ENCODE peak calls at places on chromosomes 4 and X, in seven cellular contexts. V, N, R, P, L, W and H are unnamed samples.

GRCh38 chrX:56233100-56233499 is 944 bp downstream of the KLF8 start:
- DNase-seq in V (no peak), N (peak), R (no peak), P (no peak), L (no peak), W (no peak), H (no peak)

GRCh38 chr4:53935780-53936179 is 128.6 kb downstream of the CHIC2 start:
- DNase-seq in V (no peak), N (no peak), R (no peak), P (no peak), L (no peak), W (no peak), H (no peak)

GRCh38 chr4:71212216-71212615 is 126.6 kb upstream of the SLC4A4 start:
- DNase-seq in V (no peak), N (no peak), R (no peak), P (no peak), L (no peak), W (no peak), H (no peak)

GRCh38 chrX:68421651-68422050 is 11.6 kb downstream of the OPHN1 start:
- DNase-seq in V (no peak), N (no peak), R (no peak), P (no peak), L (no peak), W (no peak), H (no peak)

GRCh38 chr4:24809376-24809775 is 14.0 kb downstream of the SOD3 start:
- DNase-seq in V (no peak), N (no peak), R (peak), P (peak), L (no peak), W (no peak), H (no peak)

GRCh38 chrX:107579956-107580355 is 48.4 kb upstream of the PRPS1 start:
- DNase-seq in V (no peak), N (no peak), R (no peak), P (no peak), L (no peak), W (no peak), H (no peak)

GRCh38 chr4:139786494-139787354 is 121.1 kb downstream of the MGST2 start:
- DNase-seq in V (no peak), N (no peak), R (no peak), P (peak), L (no peak), W (no peak), H (no peak)

GRCh38 chr4:101418055-101418454 is 70.7 kb upstream of the PPP3CA start:
- DNase-seq in V (no peak), N (no peak), R (no peak), P (no peak), L (no peak), W (no peak), H (no peak)

GRCh38 chr4:87679449-87680169 is 29.5 kb downstream of the DMP1 start:
- DNase-seq in V (no peak), N (peak), R (no peak), P (no peak), L (peak), W (peak), H (no peak)

GRCh38 chr4:16217300-16218051 is 8.8 kb downstream of the TAPT1 start:
- DNase-seq in V (no peak), N (no peak), R (no peak), P (no peak), L (no peak), W (no peak), H (no peak)

GRCh38 chr4:33073811-33074210 is 2353.6 kb downstream of the PCDH7 start:
- DNase-seq in V (no peak), N (no peak), R (no peak), P (no peak), L (no peak), W (no peak), H (no peak)

GRCh38 chrX:123923211-123923610 is 38.3 kb upstream of the STAG2 start:
- DNase-seq in V (no peak), N (no peak), R (no peak), P (no peak), L (no peak), W (no peak), H (no peak)

GRCh38 chr4:112861378-112862317 is 187.8 kb upstream of the ANK2 start:
- DNase-seq in V (no peak), N (no peak), R (no peak), P (no peak), L (no peak), W (no peak), H (no peak)
- TF ChIP-seq CTCF in V (no peak), N (no peak), R (no peak), P (no peak), L (no peak), W (no peak), H (no peak)

DNA sequence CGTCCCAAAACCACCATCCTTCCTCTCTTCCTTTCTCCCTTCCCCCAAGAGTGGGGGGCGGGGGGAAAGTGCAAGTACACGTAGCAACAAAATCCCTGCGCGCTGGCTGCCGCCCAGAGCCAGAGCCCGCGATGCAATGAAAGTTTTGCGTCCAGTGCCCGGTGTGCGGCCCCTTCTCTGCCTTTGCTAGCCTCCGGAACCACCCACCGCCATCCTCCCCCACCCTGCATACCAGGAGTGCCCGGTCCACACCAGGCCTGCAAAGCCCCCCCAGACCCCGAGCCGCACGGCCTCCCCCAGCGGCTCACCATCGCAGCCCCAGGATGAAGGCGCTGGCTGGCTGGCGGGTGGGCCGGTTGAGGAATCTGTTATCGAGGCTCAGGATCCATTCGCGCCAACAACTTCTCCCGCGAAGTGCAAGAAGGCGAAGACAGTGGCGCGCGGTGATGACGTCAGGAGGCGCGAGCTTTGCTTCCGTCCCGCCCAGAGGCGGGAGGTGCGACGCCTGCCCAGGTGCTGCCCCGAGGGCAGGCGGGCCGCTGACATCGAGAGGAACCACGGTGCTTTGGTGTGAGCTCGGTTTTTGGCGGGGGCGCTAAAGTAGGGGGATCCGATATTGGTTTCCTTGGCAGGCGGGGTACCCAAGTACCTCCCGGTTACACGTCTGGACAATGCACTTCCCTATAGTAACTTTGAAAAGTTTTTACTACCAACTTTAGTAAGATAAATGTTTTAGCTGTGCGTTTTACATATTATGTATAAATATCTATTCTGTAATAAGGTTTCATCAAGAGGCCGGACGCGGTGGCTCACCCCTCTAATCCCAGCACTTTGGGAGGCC is at the start of gene RFC1:
- DNase-seq in V (peak), N (peak), R (peak), P (peak), L (peak), W (peak), H (peak)
- TF ChIP-seq POLR2A in V (no peak), N (peak), R (peak), P (no peak), L (no peak), W (peak), H (peak)

GRCh38 chr4:161320377-161320776 is 843.4 kb downstream of the FSTL5 start:
- DNase-seq in V (no peak), N (no peak), R (no peak), P (no peak), L (no peak), W (peak), H (no peak)
- TF ChIP-seq CTCF in V (no peak), N (no peak), R (no peak), P (no peak), L (no peak), W (peak), H (no peak)

DNA sequence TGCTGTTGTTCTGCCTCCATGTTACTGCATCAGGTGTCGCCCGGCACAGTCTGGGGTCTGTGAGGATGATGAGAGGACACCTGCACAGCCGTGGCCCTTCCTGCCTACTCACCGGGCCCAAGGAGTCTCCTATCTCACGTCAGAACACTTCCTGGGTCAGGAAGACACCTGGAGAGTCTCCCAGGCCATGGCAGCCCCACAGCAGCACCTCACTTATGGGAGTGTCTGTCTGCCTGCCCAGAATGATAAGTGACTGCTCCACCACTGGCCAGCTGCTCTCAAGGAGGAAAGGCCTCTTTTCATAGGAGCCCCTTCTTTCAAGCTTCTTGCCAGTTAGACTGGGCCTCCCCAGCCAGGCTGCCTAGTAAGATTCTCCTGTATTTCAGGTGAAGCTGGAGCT is 56.1 kb downstream of the NELFA start:
- DNase-seq in V (no peak), N (no peak), R (no peak), P (no peak), L (no peak), W (peak), H (no peak)
- TF ChIP-seq POLR2A in V (no peak), N (no peak), R (no peak), P (no peak), L (no peak), W (no peak), H (no peak)

GRCh38 chr4:26482508-26483462 is 7.5 kb downstream of the CCKAR start:
- DNase-seq in V (no peak), N (peak), R (no peak), P (no peak), L (no peak), W (no peak), H (no peak)

GRCh38 chr4:26484032-26484515 is 6.2 kb downstream of the CCKAR start:
- DNase-seq in V (no peak), N (no peak), R (no peak), P (no peak), L (no peak), W (no peak), H (no peak)

GRCh38 chr4:26485684-26486083 is 4.6 kb downstream of the CCKAR start:
- DNase-seq in V (no peak), N (no peak), R (no peak), P (no peak), L (no peak), W (no peak), H (no peak)

GRCh38 chr4:26489101-26489669 is 1.1 kb downstream of the CCKAR start:
- DNase-seq in V (peak), N (no peak), R (no peak), P (no peak), L (no peak), W (no peak), H (no peak)

GRCh38 chr4:26484538-26484937 is 5.7 kb downstream of the CCKAR start:
- DNase-seq in V (no peak), N (no peak), R (no peak), P (no peak), L (no peak), W (no peak), H (no peak)
- TF ChIP-seq CTCF in V (no peak), N (no peak), R (no peak), P (no peak), L (no peak), W (no peak), H (no peak)

GRCh38 chrX:23554304-23554703 is 113.0 kb upstream of the PRDX4 start:
- DNase-seq in V (no peak), N (no peak), R (no peak), P (no peak), L (no peak), W (peak), H (no peak)
- TF ChIP-seq POLR2A in V (no peak), N (no peak), R (no peak), P (no peak), L (no peak), W (no peak), H (no peak)

DNA sequence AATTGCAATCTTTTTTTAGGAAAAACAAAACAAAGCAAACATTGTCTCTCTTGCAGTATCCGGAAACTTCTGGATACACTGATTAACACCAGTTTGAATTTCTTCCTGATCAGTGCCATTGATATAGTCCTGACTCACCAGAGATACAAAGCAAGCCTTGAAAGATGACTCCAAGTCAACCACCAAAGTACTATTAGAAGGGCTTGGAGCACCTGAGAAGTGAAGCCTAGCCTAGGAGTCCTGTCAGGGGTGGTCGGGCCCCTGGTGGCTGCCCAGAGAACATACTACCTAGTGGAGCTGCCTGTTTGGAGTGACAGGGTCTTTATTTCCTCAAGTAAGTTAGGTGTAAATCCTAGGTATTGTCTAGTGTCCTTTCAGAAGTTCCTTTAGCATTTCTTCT is 593.2 kb downstream of the ZNF674 start:
- DNase-seq in V (no peak), N (no peak), R (no peak), P (no peak), L (no peak), W (no peak), H (no peak)
- TF ChIP-seq CTCF in V (no peak), N (no peak), R (no peak), P (no peak), L (no peak), W (no peak), H (no peak)

DNA sequence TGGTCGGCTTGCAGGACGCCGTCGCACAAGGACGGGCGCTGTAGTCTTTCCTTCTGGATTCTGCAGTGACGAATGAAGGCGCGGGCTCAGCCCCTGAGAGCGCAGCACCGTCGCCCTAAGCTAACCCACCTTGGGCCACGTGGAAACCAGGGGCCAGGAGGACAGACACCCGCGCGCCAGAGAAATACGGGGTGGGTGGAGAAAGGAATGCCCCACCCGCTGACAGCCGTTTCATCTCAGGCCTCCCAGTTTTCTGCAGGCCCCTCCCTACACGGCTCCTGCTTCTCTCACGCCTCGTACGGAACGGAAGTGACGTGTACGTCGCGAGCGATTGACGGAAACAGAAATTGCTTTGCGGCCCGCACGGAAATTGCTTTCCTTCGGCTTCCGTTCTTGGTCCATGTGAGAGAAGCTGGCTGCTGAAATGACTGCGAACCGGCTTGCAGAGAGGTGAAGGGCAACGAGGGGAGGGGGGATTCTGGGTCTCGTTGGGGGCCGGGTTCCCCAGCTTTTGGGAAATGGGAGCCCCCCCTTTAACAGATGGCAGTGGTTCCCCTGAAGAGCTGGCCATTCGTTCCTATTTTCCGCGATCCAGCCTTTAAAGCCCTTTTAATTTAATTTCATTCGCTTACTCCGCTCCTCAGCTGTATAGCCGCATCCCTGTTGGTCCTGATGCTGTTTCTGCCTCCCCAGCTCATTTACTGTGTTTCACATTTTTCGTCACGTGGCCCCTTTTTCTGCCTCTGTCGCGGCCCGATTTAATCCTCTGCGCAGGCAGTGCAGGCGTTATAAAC is at the start of gene UTP14A:
- DNase-seq in V (peak), N (peak), R (peak), P (peak), L (peak), W (peak), H (peak)
- TF ChIP-seq POLR2A in V (no peak), N (peak), R (no peak), P (no peak), L (peak), W (peak), H (no peak)